ENCODE peak calls at places on chromosomes 2 and 18, in seven cellular contexts. One of them, this sample, is unnamed.

GRCh38 chr18:68244786-68245185 is 470.1 kb downstream of the TMX3 start:
- DNase-seq in WERI-Rb-1: no peak
- DNase-seq in coronary artery: no peak
- DNase-seq in GM12864: no peak
- DNase-seq in CD4-positive, alpha-beta T cell: no peak
- DNase-seq in chondrocyte: no peak
- DNase-seq in AG04450: no peak
- DNase-seq in this sample: no peak

GRCh38 chr2:216109962-216110614 is 940 bp downstream of the XRCC5 start:
- DNase-seq in WERI-Rb-1: no peak
- DNase-seq in coronary artery: no peak
- DNase-seq in GM12864: no peak
- DNase-seq in CD4-positive, alpha-beta T cell: no peak
- DNase-seq in AG04450: peak; percentile 32
- DNase-seq in chondrocyte: no peak
- DNase-seq in this sample: no peak

GRCh38 chr2:28570431-28570830 is 74.6 kb downstream of the PLB1 start:
- DNase-seq in GM12864: no peak
- DNase-seq in AG04450: no peak
- DNase-seq in chondrocyte: no peak
- DNase-seq in CD4-positive, alpha-beta T cell: no peak
- DNase-seq in coronary artery: no peak
- DNase-seq in WERI-Rb-1: no peak
- DNase-seq in this sample: no peak

GRCh38 chr18:31398191-31398590 is 21.6 kb downstream of the DSG4 start:
- DNase-seq in coronary artery: no peak
- DNase-seq in AG04450: no peak
- DNase-seq in chondrocyte: no peak
- DNase-seq in WERI-Rb-1: no peak
- DNase-seq in CD4-positive, alpha-beta T cell: no peak
- DNase-seq in GM12864: no peak
- DNase-seq in this sample: no peak

GRCh38 chr2:212665948-212666347 is 127.3 kb upstream of the ERBB4 start:
- DNase-seq in coronary artery: no peak
- DNase-seq in WERI-Rb-1: no peak
- DNase-seq in AG04450: no peak
- DNase-seq in GM12864: no peak
- DNase-seq in chondrocyte: no peak
- DNase-seq in CD4-positive, alpha-beta T cell: no peak
- DNase-seq in this sample: no peak

GRCh38 chr2:120740765-120741513 is 5.3 kb downstream of the GLI2 start:
- DNase-seq in GM12864: no peak
- DNase-seq in CD4-positive, alpha-beta T cell: no peak
- DNase-seq in WERI-Rb-1: peak; percentile 20
- DNase-seq in coronary artery: peak; percentile 72
- DNase-seq in chondrocyte: no peak
- DNase-seq in AG04450: no peak
- DNase-seq in this sample: no peak

GRCh38 chr2:118177932-118178331 is 89.7 kb downstream of the INSIG2 start:
- DNase-seq in AG04450: no peak
- DNase-seq in WERI-Rb-1: no peak
- DNase-seq in coronary artery: no peak
- DNase-seq in GM12864: no peak
- DNase-seq in CD4-positive, alpha-beta T cell: no peak
- DNase-seq in chondrocyte: no peak
- DNase-seq in this sample: no peak

GRCh38 chr18:57803119-57803969 is at the start of gene ATP8B1:
- DNase-seq in AG04450: no peak
- DNase-seq in CD4-positive, alpha-beta T cell: no peak
- DNase-seq in chondrocyte: peak; percentile 94
- DNase-seq in WERI-Rb-1: no peak
- DNase-seq in GM12864: no peak
- DNase-seq in coronary artery: peak; percentile 89
- DNase-seq in this sample: peak; percentile 82

GRCh38 chr18:36074435-36074834 is 7.1 kb upstream of the RPRD1A start:
- DNase-seq in GM12864: no peak
- DNase-seq in AG04450: no peak
- DNase-seq in coronary artery: no peak
- DNase-seq in chondrocyte: no peak
- DNase-seq in WERI-Rb-1: no peak
- DNase-seq in CD4-positive, alpha-beta T cell: no peak
- DNase-seq in this sample: no peak

GRCh38 chr2:217330647-217331046 is 470.8 kb upstream of the TNP1 start:
- DNase-seq in AG04450: no peak
- DNase-seq in GM12864: no peak
- DNase-seq in chondrocyte: no peak
- DNase-seq in CD4-positive, alpha-beta T cell: no peak
- DNase-seq in WERI-Rb-1: no peak
- DNase-seq in coronary artery: no peak
- DNase-seq in this sample: no peak
- TF ChIP-seq CTCF in AG04450: no peak
- TF ChIP-seq CTCF in GM12864: no peak
- TF ChIP-seq CTCF in chondrocyte: peak; percentile 13
- TF ChIP-seq CTCF in CD4-positive, alpha-beta T cell: no peak
- TF ChIP-seq CTCF in WERI-Rb-1: peak; percentile 14
- TF ChIP-seq CTCF in coronary artery: no peak
- TF ChIP-seq CTCF in this sample: no peak

GRCh38 chr18:33761363-33761762 is 183.3 kb downstream of the ASXL3 start:
- DNase-seq in WERI-Rb-1: peak; percentile 15
- DNase-seq in AG04450: no peak
- DNase-seq in CD4-positive, alpha-beta T cell: no peak
- DNase-seq in coronary artery: no peak
- DNase-seq in chondrocyte: no peak
- DNase-seq in GM12864: no peak
- DNase-seq in this sample: no peak
- TF ChIP-seq CTCF in WERI-Rb-1: no peak
- TF ChIP-seq CTCF in AG04450: peak; percentile 37
- TF ChIP-seq CTCF in CD4-positive, alpha-beta T cell: no peak
- TF ChIP-seq CTCF in coronary artery: no peak
- TF ChIP-seq CTCF in chondrocyte: peak; percentile 86
- TF ChIP-seq CTCF in GM12864: peak; percentile 13
- TF ChIP-seq CTCF in this sample: no peak

GRCh38 chr2:144159264-144159663 is 360.7 kb downstream of the ZEB2 start:
- DNase-seq in coronary artery: no peak
- DNase-seq in GM12864: no peak
- DNase-seq in CD4-positive, alpha-beta T cell: no peak
- DNase-seq in chondrocyte: no peak
- DNase-seq in AG04450: no peak
- DNase-seq in WERI-Rb-1: no peak
- DNase-seq in this sample: no peak
- TF ChIP-seq CTCF in coronary artery: no peak
- TF ChIP-seq CTCF in GM12864: no peak
- TF ChIP-seq CTCF in CD4-positive, alpha-beta T cell: no peak
- TF ChIP-seq CTCF in chondrocyte: no peak
- TF ChIP-seq CTCF in AG04450: no peak
- TF ChIP-seq CTCF in WERI-Rb-1: no peak
- TF ChIP-seq CTCF in this sample: peak; percentile 39

GRCh38 chr18:12768622-12769021 is 65.8 kb downstream of the PSMG2 start:
- DNase-seq in AG04450: no peak
- DNase-seq in chondrocyte: no peak
- DNase-seq in WERI-Rb-1: no peak
- DNase-seq in CD4-positive, alpha-beta T cell: no peak
- DNase-seq in GM12864: no peak
- DNase-seq in coronary artery: peak; percentile 22
- DNase-seq in this sample: no peak

GRCh38 chr18:12767580-12768155 is 64.8 kb downstream of the PSMG2 start:
- DNase-seq in AG04450: no peak
- DNase-seq in CD4-positive, alpha-beta T cell: no peak
- DNase-seq in GM12864: no peak
- DNase-seq in chondrocyte: no peak
- DNase-seq in WERI-Rb-1: no peak
- DNase-seq in coronary artery: no peak
- DNase-seq in this sample: no peak

GRCh38 chr18:12765586-12765985 is 62.7 kb downstream of the PSMG2 start:
- DNase-seq in WERI-Rb-1: no peak
- DNase-seq in AG04450: no peak
- DNase-seq in coronary artery: no peak
- DNase-seq in CD4-positive, alpha-beta T cell: no peak
- DNase-seq in GM12864: no peak
- DNase-seq in chondrocyte: no peak
- DNase-seq in this sample: no peak

GRCh38 chr18:12765127-12765526 is 62.3 kb downstream of the PSMG2 start:
- DNase-seq in AG04450: no peak
- DNase-seq in WERI-Rb-1: no peak
- DNase-seq in CD4-positive, alpha-beta T cell: no peak
- DNase-seq in chondrocyte: no peak
- DNase-seq in coronary artery: no peak
- DNase-seq in GM12864: no peak
- DNase-seq in this sample: no peak

GRCh38 chr18:12766986-12767433 is 64.2 kb downstream of the PSMG2 start:
- DNase-seq in AG04450: no peak
- DNase-seq in WERI-Rb-1: peak; percentile 61
- DNase-seq in GM12864: no peak
- DNase-seq in coronary artery: no peak
- DNase-seq in CD4-positive, alpha-beta T cell: no peak
- DNase-seq in chondrocyte: no peak
- DNase-seq in this sample: no peak
- TF ChIP-seq CTCF in AG04450: no peak
- TF ChIP-seq CTCF in WERI-Rb-1: peak; percentile 77
- TF ChIP-seq CTCF in GM12864: no peak
- TF ChIP-seq CTCF in coronary artery: no peak
- TF ChIP-seq CTCF in CD4-positive, alpha-beta T cell: no peak
- TF ChIP-seq CTCF in chondrocyte: peak; percentile 14
- TF ChIP-seq CTCF in this sample: no peak

This sample was measured in mesothelial cell of epicardium.